ENCODE peak calls at places on chromosomes 13 and 19, in five cellular contexts. Q is epithelial cell of esophagus, K is NCI-H2081, E is tibial nerve, T is AML-193. U is an unnamed sample.

GRCh38 chr19:18219911-18220631 is 6.2 kb downstream of the PDE4C start:
- DNase-seq in Q (no peak), K (no peak), E (no peak), T (no peak), U (no peak)

GRCh38 chr19:38307076-38307475 is 3.0 kb downstream of the C19orf33 start:
- DNase-seq in Q (no peak), K (no peak), E (no peak), T (no peak), U (no peak)

GRCh38 chr13:20165417-20166257 is 4.8 kb upstream of the GJA3 start:
- DNase-seq in Q (peak), K (no peak), E (no peak), T (no peak), U (peak)

GRCh38 chr19:14165986-14166385 is 29.6 kb upstream of the ASF1B start:
- DNase-seq in Q (no peak), K (no peak), E (no peak), T (no peak), U (no peak)

GRCh38 chr19:52322429-52322828 is 13.6 kb upstream of the ZNF610 start:
- DNase-seq in Q (no peak), K (no peak), E (no peak), T (no peak), U (no peak)

GRCh38 chr13:52925775-52926285 is 77.4 kb upstream of the PCDH8 start:
- DNase-seq in Q (peak), K (no peak), E (no peak), T (no peak), U (no peak)

GRCh38 chr13:44664308-44664707 is 88.2 kb upstream of the TSC22D1 start:
- DNase-seq in Q (no peak), K (peak), E (no peak), T (no peak), U (no peak)

GRCh38 chr19:10231624-10232228 is 595 bp upstream of the S1PR2 start:
- DNase-seq in Q (no peak), K (no peak), E (no peak), T (no peak), U (no peak)

GRCh38 chr13:97582170-97582569 is 148.2 kb downstream of the RAP2A start:
- DNase-seq in Q (no peak), K (no peak), E (no peak), T (no peak), U (no peak)

GRCh38 chr19:31340059-31341025 is 8.9 kb downstream of the TSHZ3 start:
- DNase-seq in Q (no peak), K (no peak), E (no peak), T (peak), U (peak)

GRCh38 chr13:111915104-111915551 is 151.8 kb upstream of the SOX1 start:
- DNase-seq in Q (no peak), K (no peak), E (no peak), T (no peak), U (no peak)

GRCh38 chr13:73274147-73274546 is 215.3 kb downstream of the KLF5 start:
- DNase-seq in Q (no peak), K (no peak), E (no peak), T (no peak), U (peak)

GRCh38 chr13:45511310-45512147 is 46.8 kb downstream of the COG3 start:
- DNase-seq in Q (peak), K (peak), E (peak), T (peak), U (peak)

GRCh38 chr13:44470623-44471562 is 97.3 kb downstream of the SERP2 start:
- DNase-seq in Q (peak), K (peak), E (no peak), T (peak), U (peak)

GRCh38 chr19:33430674-33431277 is 57.3 kb downstream of the CEBPG start:
- DNase-seq in Q (peak), K (peak), E (peak), T (peak), U (peak)

GRCh38 chr13:44211286-44211685 is 162.3 kb upstream of the SERP2 start:
- DNase-seq in Q (no peak), K (no peak), E (no peak), T (no peak), U (no peak)

GRCh38 chr19:41753159-41753558 is 2.2 kb upstream of the CEACAM6 start:
- DNase-seq in Q (peak), K (peak), E (peak), T (peak), U (no peak)

GRCh38 chr13:62320129-62320724 is 904.6 kb upstream of the PCDH20 start:
- DNase-seq in Q (peak), K (peak), E (no peak), T (peak), U (peak)

GRCh38 chr13:33612641-33613638 is 205.0 kb upstream of the RFC3 start:
- DNase-seq in Q (no peak), K (no peak), E (no peak), T (no peak), U (no peak)

GRCh38 chr19:38806371-38806770 is 6.4 kb downstream of the LGALS4 start:
- DNase-seq in Q (no peak), K (no peak), E (no peak), T (no peak), U (no peak)

GRCh38 chr13:110816500-110816899 is 98.4 kb downstream of the ANKRD10 start:
- DNase-seq in Q (no peak), K (no peak), E (no peak), T (no peak), U (no peak)

GRCh38 chr19:6126335-6126974 is 9.0 kb upstream of the ACSBG2 start:
- DNase-seq in Q (peak), K (peak), E (no peak), T (peak), U (peak)

GRCh38 chr19:13430790-13431582 is 75.3 kb downstream of the CACNA1A start:
- DNase-seq in Q (peak), K (peak), E (peak), T (peak), U (peak)

GRCh38 chr19:34128558-34129250 is 43.6 kb upstream of the LSM14A start:
- DNase-seq in Q (no peak), K (no peak), E (no peak), T (no peak), U (no peak)

GRCh38 chr13:45004096-45004495 is 14.8 kb downstream of the GPALPP1 start:
- DNase-seq in Q (no peak), K (no peak), E (no peak), T (no peak), U (no peak)

GRCh38 chr13:29487466-29488454 is 107.7 kb downstream of the SLC7A1 start:
- DNase-seq in Q (no peak), K (no peak), E (no peak), T (no peak), U (no peak)

GRCh38 chr13:98535501-98536357 is 41.2 kb downstream of the STK24 start:
- DNase-seq in Q (peak), K (no peak), E (no peak), T (no peak), U (peak)

GRCh38 chr19:51473009-51473707 is 5.2 kb upstream of the CEACAM18 start:
- DNase-seq in Q (peak), K (no peak), E (peak), T (peak), U (peak)

GRCh38 chr13:23466144-23467002 is 32.9 kb upstream of the SACS start:
- DNase-seq in Q (peak), K (peak), E (peak), T (peak), U (peak)

GRCh38 chr19:40588110-40588854 is 11.6 kb downstream of the SHKBP1 start:
- DNase-seq in Q (peak), K (no peak), E (no peak), T (no peak), U (peak)

GRCh38 chr19:48445256-48445605 is 552 bp upstream of the GRWD1 start:
- DNase-seq in Q (peak), K (peak), E (peak), T (peak), U (peak)

GRCh38 chr13:32267836-32268439 is 47.2 kb downstream of the ZAR1L start:
- DNase-seq in Q (peak), K (no peak), E (no peak), T (peak), U (no peak)

GRCh38 chr13:74288361-74288911 is 154.2 kb upstream of the KLF12 start:
- DNase-seq in Q (peak), K (peak), E (no peak), T (no peak), U (peak)